ENCODE peak calls at places on chromosome 4, in ten cellular contexts. One of them, this sample, is unnamed. For H3K4me1 and H3K27me3, the result is how much of the 10 kb centered on the place peaks cover.

GRCh38 chr4:177879851-177880250 is 437.6 kb upstream of the AGA start:
- DNase-seq in left lung: no peak
- DNase-seq in spleen: no peak
- DNase-seq in cardiac muscle cell: no peak
- DNase-seq in uterus: no peak
- DNase-seq in NT2/D1: peak
- DNase-seq in neural progenitor cell: peak
- DNase-seq in neuronal stem cell: no peak
- DNase-seq in ascending aorta: no peak
- DNase-seq in aorta: no peak
- DNase-seq in this sample: no peak

GRCh38 chr4:123995939-123996338 is 599.3 kb downstream of the SPRY1 start:
- DNase-seq in cardiac muscle cell: no peak
- DNase-seq in aorta: no peak
- DNase-seq in ascending aorta: no peak
- DNase-seq in left lung: no peak
- DNase-seq in uterus: no peak
- DNase-seq in spleen: no peak
- DNase-seq in NT2/D1: no peak
- DNase-seq in neuronal stem cell: no peak
- DNase-seq in neural progenitor cell: no peak
- DNase-seq in this sample: no peak

GRCh38 chr4:112514079-112514448 is 1.9 kb downstream of the NEUROG2 start:
- DNase-seq in neuronal stem cell: no peak
- DNase-seq in NT2/D1: no peak
- DNase-seq in left lung: no peak
- DNase-seq in spleen: no peak
- DNase-seq in aorta: no peak
- DNase-seq in ascending aorta: no peak
- DNase-seq in cardiac muscle cell: no peak
- DNase-seq in uterus: no peak
- DNase-seq in neural progenitor cell: peak
- DNase-seq in this sample: no peak

GRCh38 chr4:19063662-19064061 is 1042.1 kb upstream of the LCORL start:
- DNase-seq in uterus: no peak
- DNase-seq in aorta: no peak
- DNase-seq in ascending aorta: no peak
- DNase-seq in cardiac muscle cell: no peak
- DNase-seq in neural progenitor cell: peak
- DNase-seq in neuronal stem cell: no peak
- DNase-seq in left lung: no peak
- DNase-seq in NT2/D1: no peak
- DNase-seq in spleen: no peak
- DNase-seq in this sample: no peak

GRCh38 chr4:150367326-150367725 is 214.6 kb upstream of the MAB21L2 start:
- DNase-seq in cardiac muscle cell: no peak
- DNase-seq in NT2/D1: peak
- DNase-seq in left lung: no peak
- DNase-seq in aorta: no peak
- DNase-seq in neuronal stem cell: peak
- DNase-seq in spleen: no peak
- DNase-seq in ascending aorta: no peak
- DNase-seq in neural progenitor cell: peak
- DNase-seq in uterus: no peak
- DNase-seq in this sample: no peak

GRCh38 chr4:183765121-183765990 is 106.3 kb downstream of the TRAPPC11 start:
- DNase-seq in spleen: no peak
- DNase-seq in NT2/D1: no peak
- DNase-seq in neural progenitor cell: peak
- DNase-seq in cardiac muscle cell: no peak
- DNase-seq in neuronal stem cell: no peak
- DNase-seq in ascending aorta: no peak
- DNase-seq in left lung: no peak
- DNase-seq in aorta: no peak
- DNase-seq in uterus: peak
- DNase-seq in this sample: no peak

GRCh38 chr4:101464596-101464995 is 117.3 kb upstream of the PPP3CA start:
- DNase-seq in cardiac muscle cell: no peak
- DNase-seq in uterus: no peak
- DNase-seq in neural progenitor cell: no peak
- DNase-seq in ascending aorta: no peak
- DNase-seq in aorta: no peak
- DNase-seq in neuronal stem cell: no peak
- DNase-seq in NT2/D1: no peak
- DNase-seq in left lung: no peak
- DNase-seq in spleen: no peak
- DNase-seq in this sample: no peak

GRCh38 chr4:84968936-84969335 is 2.4 kb upstream of the WDFY3 start:
- DNase-seq in left lung: no peak
- DNase-seq in ascending aorta: no peak
- DNase-seq in uterus: no peak
- DNase-seq in aorta: no peak
- DNase-seq in neural progenitor cell: no peak
- DNase-seq in neuronal stem cell: no peak
- DNase-seq in NT2/D1: no peak
- DNase-seq in spleen: no peak
- DNase-seq in cardiac muscle cell: no peak
- DNase-seq in this sample: no peak

GRCh38 chr4:5051692-5052423 is 578 bp downstream of the STK32B start:
- DNase-seq in cardiac muscle cell: peak
- DNase-seq in ascending aorta: no peak
- DNase-seq in spleen: no peak
- DNase-seq in left lung: peak
- DNase-seq in neural progenitor cell: peak
- DNase-seq in NT2/D1: no peak
- DNase-seq in uterus: no peak
- DNase-seq in neuronal stem cell: peak
- DNase-seq in aorta: peak
- DNase-seq in this sample: no peak

GRCh38 chr4:143402776-143403550 is 66.3 kb downstream of the GAB1 start:
- DNase-seq in cardiac muscle cell: no peak
- DNase-seq in NT2/D1: no peak
- DNase-seq in neuronal stem cell: no peak
- DNase-seq in spleen: no peak
- DNase-seq in aorta: no peak
- DNase-seq in left lung: no peak
- DNase-seq in uterus: no peak
- DNase-seq in neural progenitor cell: no peak
- DNase-seq in ascending aorta: no peak
- DNase-seq in this sample: no peak

GRCh38 chr4:143404555-143404954 is 67.9 kb downstream of the GAB1 start:
- DNase-seq in NT2/D1: no peak
- DNase-seq in left lung: no peak
- DNase-seq in aorta: no peak
- DNase-seq in uterus: no peak
- DNase-seq in spleen: no peak
- DNase-seq in cardiac muscle cell: no peak
- DNase-seq in ascending aorta: no peak
- DNase-seq in neuronal stem cell: no peak
- DNase-seq in neural progenitor cell: no peak
- DNase-seq in this sample: no peak

GRCh38 chr4:143405197-143405730 is 68.6 kb downstream of the GAB1 start:
- DNase-seq in left lung: no peak
- DNase-seq in neural progenitor cell: no peak
- DNase-seq in cardiac muscle cell: no peak
- DNase-seq in NT2/D1: no peak
- DNase-seq in neuronal stem cell: no peak
- DNase-seq in uterus: no peak
- DNase-seq in ascending aorta: no peak
- DNase-seq in aorta: no peak
- DNase-seq in spleen: no peak
- DNase-seq in this sample: no peak

GRCh38 chr4:143406523-143406922 is 69.8 kb downstream of the GAB1 start:
- DNase-seq in uterus: peak
- DNase-seq in neuronal stem cell: no peak
- DNase-seq in left lung: no peak
- DNase-seq in ascending aorta: peak
- DNase-seq in aorta: peak
- DNase-seq in neural progenitor cell: no peak
- DNase-seq in spleen: no peak
- DNase-seq in NT2/D1: no peak
- DNase-seq in cardiac muscle cell: no peak
- DNase-seq in this sample: no peak

GRCh38 chr4:143403551-143403816 is 66.8 kb downstream of the GAB1 start:
- DNase-seq in NT2/D1: no peak
- DNase-seq in neuronal stem cell: no peak
- DNase-seq in ascending aorta: no peak
- DNase-seq in left lung: no peak
- DNase-seq in aorta: no peak
- DNase-seq in neural progenitor cell: no peak
- DNase-seq in spleen: no peak
- DNase-seq in cardiac muscle cell: no peak
- DNase-seq in uterus: no peak
- DNase-seq in this sample: no peak
- H3K4me1 ChIP-seq in NT2/D1: under half
- H3K4me1 ChIP-seq in neuronal stem cell: under half
- H3K4me1 ChIP-seq in ascending aorta: half or more
- H3K4me1 ChIP-seq in left lung: under half
- H3K4me1 ChIP-seq in aorta: under half
- H3K4me1 ChIP-seq in neural progenitor cell: under half
- H3K4me1 ChIP-seq in spleen: under half
- H3K4me1 ChIP-seq in cardiac muscle cell: under half
- H3K4me1 ChIP-seq in uterus: under half
- H3K4me1 ChIP-seq in this sample: under half

DNA sequence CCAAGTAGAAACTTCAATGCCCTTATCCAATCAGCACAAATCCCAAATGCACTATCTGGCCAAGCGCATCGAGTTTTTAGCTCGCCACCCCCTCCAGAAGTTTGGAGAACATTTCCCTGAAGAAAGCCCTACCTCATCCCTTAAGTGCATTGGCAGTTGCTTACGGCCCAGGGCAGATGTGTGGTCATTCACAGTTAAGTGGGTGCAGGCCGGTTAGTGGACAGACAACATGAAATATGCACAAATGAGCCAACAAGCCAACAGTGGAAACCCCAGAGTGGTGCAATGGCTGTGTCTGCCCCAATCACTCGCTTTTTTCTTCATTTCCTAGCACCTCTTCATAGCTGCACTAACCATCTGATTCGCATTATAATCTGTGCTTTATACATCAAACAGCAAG is 125.9 kb downstream of the SMIM20 start:
- DNase-seq in spleen: no peak
- DNase-seq in uterus: no peak
- DNase-seq in NT2/D1: no peak
- DNase-seq in ascending aorta: no peak
- DNase-seq in neural progenitor cell: no peak
- DNase-seq in left lung: no peak
- DNase-seq in cardiac muscle cell: no peak
- DNase-seq in neuronal stem cell: no peak
- DNase-seq in aorta: no peak
- DNase-seq in this sample: no peak
- H3K27me3 ChIP-seq in spleen: under half
- H3K27me3 ChIP-seq in uterus: under half
- H3K27me3 ChIP-seq in NT2/D1: under half
- H3K27me3 ChIP-seq in ascending aorta: under half
- H3K27me3 ChIP-seq in neural progenitor cell: under half
- H3K27me3 ChIP-seq in left lung: under half
- H3K27me3 ChIP-seq in cardiac muscle cell: under half
- H3K27me3 ChIP-seq in neuronal stem cell: under half
- H3K27me3 ChIP-seq in aorta: under half
- H3K27me3 ChIP-seq in this sample: under half

GRCh38 chr4:677431-678293 is 3.3 kb downstream of the MYL5 start:
- DNase-seq in spleen: peak
- DNase-seq in neural progenitor cell: no peak
- DNase-seq in left lung: peak
- DNase-seq in uterus: no peak
- DNase-seq in ascending aorta: no peak
- DNase-seq in aorta: no peak
- DNase-seq in cardiac muscle cell: no peak
- DNase-seq in NT2/D1: no peak
- DNase-seq in neuronal stem cell: no peak
- DNase-seq in this sample: no peak
- H3K4me1 ChIP-seq in spleen: under half
- H3K4me1 ChIP-seq in neural progenitor cell: under half
- H3K4me1 ChIP-seq in left lung: under half
- H3K4me1 ChIP-seq in uterus: under half
- H3K4me1 ChIP-seq in ascending aorta: under half
- H3K4me1 ChIP-seq in aorta: under half
- H3K4me1 ChIP-seq in cardiac muscle cell: under half
- H3K4me1 ChIP-seq in NT2/D1: under half
- H3K4me1 ChIP-seq in neuronal stem cell: under half
- H3K4me1 ChIP-seq in this sample: under half

DNA sequence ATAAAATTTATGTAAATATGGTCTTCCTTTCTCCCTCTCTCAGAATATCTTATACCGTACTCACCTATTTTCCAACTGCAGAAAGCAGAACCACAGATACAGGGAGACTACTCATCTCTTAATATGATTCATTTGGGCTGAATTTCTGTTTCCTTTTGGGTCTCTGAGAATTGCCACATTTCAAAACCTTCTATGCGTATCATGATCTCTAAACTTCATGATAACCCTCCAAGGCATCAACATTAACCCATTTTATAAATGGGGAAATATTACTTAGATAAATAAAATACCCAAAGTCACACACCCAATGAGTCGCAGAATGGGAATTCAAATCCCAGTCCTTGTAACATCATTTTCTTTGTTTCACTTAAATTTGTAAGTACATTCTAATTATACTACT is 16.6 kb upstream of the PRDM8 start:
- DNase-seq in spleen: no peak
- DNase-seq in neuronal stem cell: no peak
- DNase-seq in neural progenitor cell: no peak
- DNase-seq in uterus: no peak
- DNase-seq in cardiac muscle cell: no peak
- DNase-seq in left lung: no peak
- DNase-seq in ascending aorta: no peak
- DNase-seq in NT2/D1: no peak
- DNase-seq in aorta: no peak
- DNase-seq in this sample: no peak
- H3K27me3 ChIP-seq in spleen: under half
- H3K27me3 ChIP-seq in neuronal stem cell: under half
- H3K27me3 ChIP-seq in neural progenitor cell: half or more
- H3K27me3 ChIP-seq in uterus: under half
- H3K27me3 ChIP-seq in cardiac muscle cell: under half
- H3K27me3 ChIP-seq in left lung: under half
- H3K27me3 ChIP-seq in ascending aorta: under half
- H3K27me3 ChIP-seq in NT2/D1: under half
- H3K27me3 ChIP-seq in aorta: under half
- H3K27me3 ChIP-seq in this sample: under half

GRCh38 chr4:181991374-181991773 is 251.8 kb upstream of the TENM3 start:
- DNase-seq in aorta: no peak
- DNase-seq in uterus: no peak
- DNase-seq in neural progenitor cell: no peak
- DNase-seq in NT2/D1: no peak
- DNase-seq in spleen: no peak
- DNase-seq in cardiac muscle cell: no peak
- DNase-seq in neuronal stem cell: no peak
- DNase-seq in ascending aorta: no peak
- DNase-seq in left lung: no peak
- DNase-seq in this sample: no peak
- H3K4me1 ChIP-seq in aorta: under half
- H3K4me1 ChIP-seq in uterus: under half
- H3K4me1 ChIP-seq in neural progenitor cell: under half
- H3K4me1 ChIP-seq in NT2/D1: under half
- H3K4me1 ChIP-seq in spleen: under half
- H3K4me1 ChIP-seq in cardiac muscle cell: under half
- H3K4me1 ChIP-seq in neuronal stem cell: under half
- H3K4me1 ChIP-seq in ascending aorta: under half
- H3K4me1 ChIP-seq in left lung: under half
- H3K4me1 ChIP-seq in this sample: under half

GRCh38 chr4:41880022-41880837 is 55.0 kb upstream of the TMEM33 start:
- DNase-seq in spleen: peak
- DNase-seq in cardiac muscle cell: no peak
- DNase-seq in aorta: no peak
- DNase-seq in neuronal stem cell: no peak
- DNase-seq in uterus: no peak
- DNase-seq in neural progenitor cell: peak
- DNase-seq in NT2/D1: no peak
- DNase-seq in ascending aorta: no peak
- DNase-seq in left lung: peak
- DNase-seq in this sample: no peak
- H3K27me3 ChIP-seq in spleen: under half
- H3K27me3 ChIP-seq in cardiac muscle cell: half or more
- H3K27me3 ChIP-seq in aorta: under half
- H3K27me3 ChIP-seq in neuronal stem cell: under half
- H3K27me3 ChIP-seq in uterus: under half
- H3K27me3 ChIP-seq in neural progenitor cell: half or more
- H3K27me3 ChIP-seq in NT2/D1: half or more
- H3K27me3 ChIP-seq in ascending aorta: under half
- H3K27me3 ChIP-seq in left lung: half or more
- H3K27me3 ChIP-seq in this sample: under half

This sample was measured in CD4-positive, alpha-beta memory T cell.